ENCODE peak calls at places on chromosomes 11 and 22, in six cellular contexts. Z, R, S, Y, F and G are unnamed samples.

GRCh38 chr11:133541331-133542095 is 9.2 kb upstream of the OPCML start:
- DNase-seq in F (no peak), Z (no peak), Y (no peak), S (no peak), R (no peak), G (no peak)

GRCh38 chr11:77147668-77148321 is 19.7 kb downstream of the MYO7A start:
- DNase-seq in S (no peak), Y (no peak), Z (no peak), R (no peak), F (no peak), G (peak)

GRCh38 chr11:115874843-115875242 is 370.6 kb upstream of the CADM1 start:
- DNase-seq in R (no peak), F (no peak), Z (no peak), Y (no peak), S (no peak), G (no peak)

GRCh38 chr22:41587347-41587723 is 2.3 kb downstream of the PMM1 start:
- DNase-seq in Z (no peak), F (no peak), S (no peak), R (no peak), Y (no peak), G (no peak)

GRCh38 chr22:19959587-19960490 is 18.2 kb upstream of the TXNRD2 start:
- DNase-seq in Z (no peak), R (no peak), S (peak), Y (no peak), F (no peak), G (no peak)

GRCh38 chr11:133835258-133836075 is 9.8 kb downstream of the SPATA19 start:
- DNase-seq in F (peak), S (peak), R (peak), Y (peak), Z (no peak), G (peak)

GRCh38 chr11:198236-198806 is 5.4 kb downstream of the SCGB1C1 start:
- DNase-seq in R (no peak), S (peak), Y (no peak), F (no peak), Z (no peak), G (no peak)

GRCh38 chr11:114121138-114121537 is 61.6 kb downstream of the ZBTB16 start:
- DNase-seq in R (no peak), Y (no peak), S (no peak), Z (no peak), F (no peak), G (no peak)

GRCh38 chr11:72789493-72790131 is 4.2 kb downstream of the STARD10 start:
- DNase-seq in R (peak), Z (no peak), F (no peak), Y (peak), S (no peak), G (no peak)

GRCh38 chr11:121318848-121319834 is 26.6 kb downstream of the SC5D start:
- DNase-seq in F (peak), Y (no peak), S (no peak), R (peak), Z (no peak), G (peak)

GRCh38 chr11:107769189-107769588 is 57.3 kb upstream of the SLN start:
- DNase-seq in R (peak), S (no peak), Z (no peak), F (no peak), Y (no peak), G (no peak)

GRCh38 chr11:100740440-100740839 is 53.4 kb downstream of the ARHGAP42 start:
- DNase-seq in Y (no peak), Z (no peak), S (no peak), R (no peak), F (no peak), G (no peak)

GRCh38 chr11:24516658-24517057 is 19.8 kb downstream of the LUZP2 start:
- DNase-seq in R (no peak), Y (no peak), S (no peak), Z (no peak), F (no peak), G (no peak)

GRCh38 chr11:64792482-64792881 is 10.5 kb downstream of the MAP4K2 start:
- DNase-seq in Y (no peak), S (no peak), Z (no peak), F (no peak), R (no peak), G (no peak)

GRCh38 chr22:49301398-49302149 is 526.1 kb downstream of the BRD1 start:
- DNase-seq in F (no peak), S (no peak), Z (no peak), R (no peak), Y (no peak), G (no peak)

GRCh38 chr11:95835351-95835750 is 45.1 kb downstream of the CEP57 start:
- DNase-seq in F (no peak), S (no peak), R (no peak), Y (no peak), Z (no peak), G (no peak)